ENCODE peak calls at places on chromosomes 13 and 19, in six cellular contexts. V is choroid plexus epithelial cell, Y is upper lobe of right lung, X is HL-60, D is cardiac muscle cell, A is esophagus squamous epithelium. H is an unnamed sample.

GRCh38 chr13:113967729-113968462 is 6.0 kb downstream of the C13orf46 start:
- DNase-seq in Y (peak), D (no peak), A (no peak), V (no peak), X (no peak), H (peak)

GRCh38 chr19:18320865-18321728 is 1.8 kb downstream of the LSM4 start:
- DNase-seq in X (no peak), Y (no peak), V (no peak), A (no peak), D (no peak), H (no peak)

GRCh38 chr19:35673121-35673804 is 6.9 kb downstream of the UPK1A start:
- DNase-seq in Y (peak), V (peak), D (peak), A (no peak), X (no peak), H (no peak)

GRCh38 chr13:100378533-100378932 is 210.1 kb downstream of the GGACT start:
- DNase-seq in Y (no peak), V (no peak), X (no peak), D (no peak), A (no peak), H (no peak)

GRCh38 chr13:44243198-44243852 is 130.3 kb upstream of the SERP2 start:
- DNase-seq in X (peak), D (peak), V (peak), A (no peak), Y (no peak), H (no peak)

GRCh38 chr13:34513526-34513925 is 428.5 kb upstream of the NBEA start:
- DNase-seq in A (no peak), D (no peak), X (no peak), Y (no peak), V (no peak), H (no peak)

GRCh38 chr19:20035935-20036334 is 3.4 kb downstream of the ZNF682 start:
- DNase-seq in A (no peak), V (no peak), D (no peak), Y (no peak), X (no peak), H (no peak)

GRCh38 chr19:22532388-22533310 is 101.5 kb upstream of the ZNF492 start:
- DNase-seq in A (no peak), V (no peak), X (no peak), D (peak), Y (peak), H (peak)

GRCh38 chr19:18110833-18111232 is 13.3 kb downstream of the MAST3 start:
- DNase-seq in Y (no peak), V (no peak), A (no peak), X (no peak), D (no peak), H (no peak)

GRCh38 chr19:10346509-10346908 is 7.1 kb upstream of the ICAM3 start:
- DNase-seq in V (peak), X (peak), D (peak), Y (peak), A (no peak), H (no peak)

GRCh38 chr13:30123575-30123974 is 183.8 kb downstream of the KATNAL1 start:
- DNase-seq in A (no peak), D (no peak), V (no peak), Y (no peak), X (no peak), H (no peak)

GRCh38 chr13:39378293-39378692 is 224.7 kb downstream of the LHFPL6 start:
- DNase-seq in D (no peak), Y (no peak), A (no peak), V (no peak), X (no peak), H (no peak)
- TF ChIP-seq CTCF in D (no peak), Y (no peak), A (no peak), V (no peak), X (no peak), H (no peak)

GRCh38 chr19:6611441-6611852 is 20.5 kb upstream of the CD70 start:
- DNase-seq in D (peak), V (no peak), A (no peak), Y (no peak), X (no peak), H (no peak)
- H3K4me3 ChIP-seq in D (no peak), V (no peak), A (no peak), Y (no peak), X (no peak), H (no peak)

GRCh38 chr13:41605319-41606285 is 148.3 kb downstream of the RGCC start:
- DNase-seq in D (no peak), Y (no peak), X (no peak), A (no peak), V (no peak), H (no peak)
- TF ChIP-seq CTCF in D (no peak), Y (no peak), X (no peak), A (no peak), V (peak), H (no peak)

DNA sequence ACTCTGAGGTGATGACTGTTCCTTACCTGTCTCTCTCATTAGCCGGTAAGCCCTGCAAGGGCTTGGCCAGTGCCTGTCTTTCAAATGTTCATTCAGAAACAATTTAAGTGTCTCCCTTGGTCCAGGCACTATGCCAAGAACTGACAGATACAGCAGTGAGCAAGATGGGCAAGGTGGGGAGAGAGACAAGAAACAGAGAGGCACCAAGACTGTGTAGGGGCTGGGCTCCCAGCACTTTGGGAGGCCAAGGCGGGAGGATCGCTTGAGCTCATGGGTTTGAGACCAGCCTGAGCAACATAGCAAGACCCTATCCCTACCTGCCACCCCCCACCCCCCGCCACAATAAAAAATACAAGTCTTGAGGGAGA is 1.3 kb upstream of the CCNE1 start:
- DNase-seq in X (no peak), D (no peak), Y (no peak), V (peak), A (no peak), H (no peak)
- H3K4me3 ChIP-seq in X (peak), D (no peak), Y (no peak), V (no peak), A (no peak), H (no peak)

H was measured in thoracic aorta.